ENCODE peak calls at places on chromosomes 7 and 10, in seven cellular contexts. One of them, this sample, is unnamed.
A peak's percentile ranks its signal among the peaks of the same experiment; 100 is the strongest.

GRCh38 chr10:72658696-72659400 is 33.0 kb upstream of the MICU1 start:
- DNase-seq in NB4: no peak
- DNase-seq in sigmoid colon: no peak
- DNase-seq in heart left ventricle: no peak
- DNase-seq in lower leg skin: no peak
- DNase-seq in stomach: no peak
- DNase-seq in ovary: no peak
- DNase-seq in this sample: no peak

GRCh38 chr10:125564570-125564969 is 118.4 kb downstream of the TEX36 start:
- DNase-seq in NB4: no peak
- DNase-seq in sigmoid colon: no peak
- DNase-seq in heart left ventricle: no peak
- DNase-seq in lower leg skin: no peak
- DNase-seq in stomach: no peak
- DNase-seq in ovary: no peak
- DNase-seq in this sample: no peak

GRCh38 chr7:130112662-130113425 is 42.5 kb downstream of the KLHDC10 start:
- DNase-seq in NB4: no peak
- DNase-seq in sigmoid colon: no peak
- DNase-seq in heart left ventricle: no peak
- DNase-seq in lower leg skin: no peak
- DNase-seq in stomach: no peak
- DNase-seq in ovary: no peak
- DNase-seq in this sample: no peak

GRCh38 chr10:623477-624311 is 65.8 kb downstream of the DIP2C start:
- DNase-seq in NB4: no peak
- DNase-seq in sigmoid colon: no peak
- DNase-seq in heart left ventricle: no peak
- DNase-seq in lower leg skin: no peak
- DNase-seq in stomach: no peak
- DNase-seq in ovary: peak; percentile 22
- DNase-seq in this sample: no peak

GRCh38 chr7:123125231-123125630 is 74.5 kb downstream of the SLC13A1 start:
- DNase-seq in NB4: no peak
- DNase-seq in sigmoid colon: no peak
- DNase-seq in heart left ventricle: no peak
- DNase-seq in lower leg skin: no peak
- DNase-seq in stomach: no peak
- DNase-seq in ovary: no peak
- DNase-seq in this sample: no peak

GRCh38 chr10:104694074-104694473 is 53.0 kb downstream of the SORCS3 start:
- DNase-seq in NB4: no peak
- DNase-seq in sigmoid colon: no peak
- DNase-seq in heart left ventricle: no peak
- DNase-seq in lower leg skin: no peak
- DNase-seq in stomach: no peak
- DNase-seq in ovary: no peak
- DNase-seq in this sample: no peak

GRCh38 chr7:101664390-101664789 is 35.3 kb upstream of the MYL10 start:
- DNase-seq in NB4: no peak
- DNase-seq in sigmoid colon: no peak
- DNase-seq in heart left ventricle: no peak
- DNase-seq in lower leg skin: no peak
- DNase-seq in stomach: no peak
- DNase-seq in ovary: no peak
- DNase-seq in this sample: no peak

GRCh38 chr7:98203261-98203963 is 7.8 kb upstream of the BHLHA15 start:
- DNase-seq in NB4: no peak
- DNase-seq in sigmoid colon: no peak
- DNase-seq in heart left ventricle: no peak
- DNase-seq in lower leg skin: no peak
- DNase-seq in stomach: no peak
- DNase-seq in ovary: no peak
- DNase-seq in this sample: no peak

GRCh38 chr7:17535776-17536175 is 237.3 kb downstream of the AHR start:
- DNase-seq in NB4: no peak
- DNase-seq in sigmoid colon: no peak
- DNase-seq in heart left ventricle: no peak
- DNase-seq in lower leg skin: no peak
- DNase-seq in stomach: no peak
- DNase-seq in ovary: no peak
- DNase-seq in this sample: no peak

GRCh38 chr7:78039791-78040776 is 241.5 kb downstream of the PHTF2 start:
- DNase-seq in NB4: peak; percentile 45
- DNase-seq in sigmoid colon: peak; percentile 68
- DNase-seq in heart left ventricle: peak; percentile 10
- DNase-seq in lower leg skin: no peak
- DNase-seq in stomach: peak; percentile 31
- DNase-seq in ovary: no peak
- DNase-seq in this sample: no peak

GRCh38 chr10:132848951-132849545 is 63.1 kb upstream of the NKX6-2 start:
- DNase-seq in NB4: no peak
- DNase-seq in sigmoid colon: peak; percentile 39
- DNase-seq in heart left ventricle: no peak
- DNase-seq in lower leg skin: no peak
- DNase-seq in stomach: no peak
- DNase-seq in ovary: no peak
- DNase-seq in this sample: peak; percentile 9

GRCh38 chr10:3468919-3469638 is 296.5 kb upstream of the PITRM1 start:
- DNase-seq in NB4: peak; percentile 81
- DNase-seq in sigmoid colon: peak; percentile 77
- DNase-seq in heart left ventricle: peak; percentile 62
- DNase-seq in lower leg skin: peak; percentile 75
- DNase-seq in stomach: no peak
- DNase-seq in ovary: peak; percentile 53
- DNase-seq in this sample: peak; percentile 64

GRCh38 chr7:98933321-98933720 is 55.0 kb downstream of the TRRAP start:
- DNase-seq in NB4: no peak
- DNase-seq in sigmoid colon: no peak
- DNase-seq in heart left ventricle: no peak
- DNase-seq in lower leg skin: no peak
- DNase-seq in stomach: no peak
- DNase-seq in ovary: no peak
- DNase-seq in this sample: no peak

GRCh38 chr10:82251222-82251977 is 376.4 kb downstream of the NRG3 start:
- DNase-seq in NB4: no peak
- DNase-seq in sigmoid colon: no peak
- DNase-seq in heart left ventricle: no peak
- DNase-seq in lower leg skin: no peak
- DNase-seq in stomach: no peak
- DNase-seq in ovary: no peak
- DNase-seq in this sample: no peak

GRCh38 chr7:45573636-45574470 is at the start of gene ADCY1:
- DNase-seq in NB4: no peak
- DNase-seq in sigmoid colon: no peak
- DNase-seq in heart left ventricle: no peak
- DNase-seq in lower leg skin: no peak
- DNase-seq in stomach: no peak
- DNase-seq in ovary: no peak
- DNase-seq in this sample: no peak

GRCh38 chr7:1999278-1999984 is 233.3 kb downstream of the MAD1L1 start:
- DNase-seq in NB4: no peak
- DNase-seq in sigmoid colon: no peak
- DNase-seq in heart left ventricle: no peak
- DNase-seq in lower leg skin: no peak
- DNase-seq in stomach: no peak
- DNase-seq in ovary: no peak
- DNase-seq in this sample: no peak

GRCh38 chr7:140917258-140917657 is 7.5 kb downstream of the BRAF start:
- DNase-seq in NB4: peak; percentile 12
- DNase-seq in sigmoid colon: no peak
- DNase-seq in heart left ventricle: no peak
- DNase-seq in lower leg skin: no peak
- DNase-seq in stomach: no peak
- DNase-seq in ovary: no peak
- DNase-seq in this sample: no peak

GRCh38 chr7:102065226-102065625 is 221.4 kb upstream of the SH2B2 start:
- DNase-seq in NB4: no peak
- DNase-seq in sigmoid colon: peak; percentile 13
- DNase-seq in heart left ventricle: no peak
- DNase-seq in lower leg skin: no peak
- DNase-seq in stomach: no peak
- DNase-seq in ovary: no peak
- DNase-seq in this sample: no peak

GRCh38 chr7:134356421-134356936 is 39.7 kb upstream of the SLC35B4 start:
- DNase-seq in NB4: no peak
- DNase-seq in sigmoid colon: no peak
- DNase-seq in heart left ventricle: no peak
- DNase-seq in lower leg skin: no peak
- DNase-seq in stomach: no peak
- DNase-seq in ovary: no peak
- DNase-seq in this sample: no peak

GRCh38 chr7:2156756-2157472 is 75.8 kb downstream of the MAD1L1 start:
- DNase-seq in NB4: no peak
- DNase-seq in sigmoid colon: no peak
- DNase-seq in heart left ventricle: no peak
- DNase-seq in lower leg skin: no peak
- DNase-seq in stomach: no peak
- DNase-seq in ovary: no peak
- DNase-seq in this sample: no peak

GRCh38 chr10:115957010-115957395 is 316.0 kb downstream of the GFRA1 start:
- DNase-seq in NB4: no peak
- DNase-seq in sigmoid colon: no peak
- DNase-seq in heart left ventricle: no peak
- DNase-seq in lower leg skin: no peak
- DNase-seq in stomach: no peak
- DNase-seq in ovary: no peak
- DNase-seq in this sample: no peak

GRCh38 chr10:110591760-110592159 is 24.3 kb downstream of the SMC3 start:
- DNase-seq in NB4: no peak
- DNase-seq in sigmoid colon: no peak
- DNase-seq in heart left ventricle: no peak
- DNase-seq in lower leg skin: no peak
- DNase-seq in stomach: no peak
- DNase-seq in ovary: no peak
- DNase-seq in this sample: no peak

GRCh38 chr10:110600487-110601101 is 33.1 kb downstream of the SMC3 start:
- DNase-seq in NB4: peak; percentile 80
- DNase-seq in sigmoid colon: no peak
- DNase-seq in heart left ventricle: no peak
- DNase-seq in lower leg skin: no peak
- DNase-seq in stomach: no peak
- DNase-seq in ovary: no peak
- DNase-seq in this sample: no peak

GRCh38 chr10:110597476-110597875 is 30.0 kb downstream of the SMC3 start:
- DNase-seq in NB4: no peak
- DNase-seq in sigmoid colon: no peak
- DNase-seq in heart left ventricle: no peak
- DNase-seq in lower leg skin: no peak
- DNase-seq in stomach: no peak
- DNase-seq in ovary: no peak
- DNase-seq in this sample: no peak
- TF ChIP-seq POLR2A in NB4: no peak
- TF ChIP-seq POLR2A in sigmoid colon: no peak
- TF ChIP-seq POLR2A in heart left ventricle: no peak
- TF ChIP-seq POLR2A in lower leg skin: no peak
- TF ChIP-seq POLR2A in stomach: no peak
- TF ChIP-seq POLR2A in ovary: no peak
- TF ChIP-seq POLR2A in this sample: no peak

DNA sequence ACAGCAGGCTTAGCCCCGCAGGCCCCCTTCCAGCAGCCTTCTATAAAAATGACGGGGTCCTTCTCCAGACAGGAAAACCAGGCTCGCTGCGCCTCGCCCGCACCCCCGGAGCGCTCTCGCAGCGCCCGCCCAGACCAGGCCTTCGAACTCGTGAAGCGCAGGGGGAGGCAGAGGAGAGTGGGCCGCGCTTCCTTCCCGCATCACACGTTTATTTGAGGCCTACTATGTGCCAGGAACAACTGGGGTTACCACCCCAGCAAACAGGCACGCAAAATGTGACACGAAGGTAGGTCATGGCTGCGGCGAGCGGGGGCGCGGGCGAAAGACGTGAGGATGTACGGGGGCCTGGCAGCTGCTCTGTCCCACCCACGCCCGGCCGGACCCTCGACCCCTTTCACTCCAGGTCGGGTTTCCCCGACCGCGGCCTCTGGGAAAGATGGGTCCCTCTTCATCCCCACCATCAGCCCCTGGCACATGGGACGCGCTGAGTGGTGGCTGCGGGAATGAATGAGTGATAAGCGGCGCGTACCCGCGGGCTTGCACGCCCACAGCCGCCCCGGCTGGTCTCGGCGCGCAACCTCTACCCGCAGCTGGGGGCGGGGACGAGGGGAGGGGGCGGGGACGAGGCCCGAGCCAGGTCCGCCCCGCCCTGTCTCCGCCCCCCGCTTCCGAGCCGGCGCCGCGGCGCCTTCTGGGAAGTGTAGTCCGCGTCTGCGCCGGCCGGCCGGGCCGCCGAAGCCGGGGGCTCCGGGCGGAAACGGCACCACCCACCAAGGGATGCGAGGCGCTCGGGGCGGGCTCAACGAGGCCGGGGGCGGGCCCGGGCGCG is 59.1 kb downstream of the ZNF467 start:
- DNase-seq in NB4: peak; percentile 88
- DNase-seq in sigmoid colon: peak; percentile 94
- DNase-seq in heart left ventricle: peak; percentile 92
- DNase-seq in lower leg skin: peak; percentile 75
- DNase-seq in stomach: peak; percentile 93
- DNase-seq in ovary: peak; percentile 92
- DNase-seq in this sample: peak; percentile 83
- TF ChIP-seq POLR2A in NB4: no peak
- TF ChIP-seq POLR2A in sigmoid colon: no peak
- TF ChIP-seq POLR2A in heart left ventricle: no peak
- TF ChIP-seq POLR2A in lower leg skin: no peak
- TF ChIP-seq POLR2A in stomach: no peak
- TF ChIP-seq POLR2A in ovary: no peak
- TF ChIP-seq POLR2A in this sample: no peak

GRCh38 chr7:143901710-143902587 is at the start of gene TCAF1:
- DNase-seq in NB4: peak; percentile 96
- DNase-seq in sigmoid colon: peak; percentile 98
- DNase-seq in heart left ventricle: peak; percentile 98
- DNase-seq in lower leg skin: peak; percentile 94
- DNase-seq in stomach: peak; percentile 96
- DNase-seq in ovary: peak; percentile 97
- DNase-seq in this sample: peak; percentile 94
- TF ChIP-seq POLR2A in NB4: peak; percentile 41
- TF ChIP-seq POLR2A in sigmoid colon: peak; percentile 66
- TF ChIP-seq POLR2A in heart left ventricle: peak; percentile 81
- TF ChIP-seq POLR2A in lower leg skin: no peak
- TF ChIP-seq POLR2A in stomach: no peak
- TF ChIP-seq POLR2A in ovary: peak; percentile 80
- TF ChIP-seq POLR2A in this sample: peak; percentile 83

DNA sequence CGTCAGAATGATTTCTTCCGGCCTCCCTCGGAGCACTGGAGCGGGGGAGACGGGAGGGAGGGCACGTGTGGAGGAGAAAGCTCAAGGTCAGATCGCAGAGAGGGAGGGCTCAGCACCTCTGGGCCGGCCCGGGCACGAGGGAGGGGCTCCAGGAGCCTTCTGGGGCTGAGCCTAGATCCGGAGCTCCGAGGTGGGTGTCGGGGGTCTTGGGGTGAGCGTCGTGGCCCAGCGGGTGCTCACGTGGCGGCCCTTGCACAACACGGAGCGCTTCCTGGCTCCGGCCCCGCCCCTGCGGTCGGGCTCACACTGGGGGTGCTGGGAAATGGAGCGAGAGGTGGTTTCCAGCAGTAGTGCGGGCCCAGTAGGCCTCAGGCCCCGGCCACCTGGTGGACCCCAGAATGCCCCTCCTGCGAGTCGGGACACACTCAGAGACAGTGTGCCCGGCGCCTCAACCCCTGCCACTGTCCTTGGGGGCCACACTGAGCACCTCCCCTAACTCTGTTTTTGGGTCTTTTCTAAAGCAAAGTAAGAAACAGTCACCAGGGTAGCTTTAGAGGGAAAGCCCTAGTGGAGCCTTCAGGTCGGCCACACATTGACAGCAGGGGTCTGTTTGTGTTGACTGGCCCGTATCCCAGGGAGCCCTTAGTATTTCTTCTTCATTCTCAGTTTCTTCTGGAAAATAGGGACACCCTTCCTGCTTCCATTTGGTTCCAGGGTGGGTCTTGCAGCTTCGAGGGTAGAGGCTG is 798 bp downstream of the PPIF start:
- DNase-seq in NB4: peak; percentile 92
- DNase-seq in sigmoid colon: peak; percentile 91
- DNase-seq in heart left ventricle: peak; percentile 75
- DNase-seq in lower leg skin: peak; percentile 65
- DNase-seq in stomach: peak; percentile 77
- DNase-seq in ovary: peak; percentile 82
- DNase-seq in this sample: peak; percentile 58
- TF ChIP-seq POLR2A in NB4: no peak
- TF ChIP-seq POLR2A in sigmoid colon: no peak
- TF ChIP-seq POLR2A in heart left ventricle: no peak
- TF ChIP-seq POLR2A in lower leg skin: no peak
- TF ChIP-seq POLR2A in stomach: no peak
- TF ChIP-seq POLR2A in ovary: peak; percentile 10
- TF ChIP-seq POLR2A in this sample: no peak

This sample was measured in tibial nerve.